ENCODE peak calls at places on chromosomes 13 and 19, in nine cellular contexts. A is IMR-90; D is Caco-2; R is thoracic aorta; M is cardiac muscle cell; T is tibial artery; Q is ascending aorta; V is transverse colon; K is CD8-positive, alpha-beta memory T cell. G is an unnamed sample. For H3K4me1, the result is how much of the 10 kb centered on the place peaks cover.

GRCh38 chr19:50555447-50556235 is 12.6 kb downstream of the LRRC4B start:
- DNase-seq in V (no peak), T (no peak), Q (no peak), A (no peak), M (peak), R (no peak), D (peak), K (no peak), G (no peak)

GRCh38 chr13:98215508-98215907 is 38.4 kb upstream of the RNF113B start:
- DNase-seq in D (no peak), R (no peak), K (no peak), A (no peak), M (no peak), T (no peak), Q (no peak), V (no peak), G (no peak)

GRCh38 chr19:55353803-55354697 is 469 bp downstream of the COX6B2 start:
- DNase-seq in M (peak), K (peak), A (peak), R (no peak), T (no peak), Q (peak), V (peak), D (peak), G (peak)

GRCh38 chr19:32154418-32154817 is 191.0 kb upstream of the ZNF507 start:
- DNase-seq in V (no peak), M (no peak), A (no peak), T (no peak), D (no peak), K (no peak), Q (no peak), R (no peak), G (no peak)

GRCh38 chr19:13430790-13431582 is 75.3 kb downstream of the CACNA1A start:
- DNase-seq in M (peak), A (peak), V (peak), T (no peak), K (peak), Q (no peak), D (peak), R (no peak), G (no peak)

GRCh38 chr13:70088926-70089325 is 18.7 kb upstream of the ATXN8OS start:
- DNase-seq in T (no peak), Q (no peak), R (no peak), A (no peak), K (no peak), M (no peak), D (no peak), V (no peak), G (no peak)

GRCh38 chr13:40552895-40553294 is 113.5 kb downstream of the FOXO1 start:
- DNase-seq in R (no peak), K (no peak), T (no peak), Q (no peak), D (peak), A (no peak), M (no peak), V (no peak), G (no peak)

GRCh38 chr13:110812869-110813645 is 99.6 kb downstream of the ING1 start:
- DNase-seq in K (no peak), Q (no peak), V (no peak), D (no peak), M (no peak), A (no peak), T (peak), R (no peak), G (no peak)

GRCh38 chr13:40635315-40635995 is 31.0 kb downstream of the FOXO1 start:
- DNase-seq in R (no peak), A (no peak), Q (no peak), D (no peak), T (no peak), K (no peak), V (no peak), M (no peak), G (no peak)

GRCh38 chr19:36136975-36137686 is 2.7 kb upstream of the CAPNS1 start:
- DNase-seq in R (peak), Q (peak), D (no peak), M (no peak), V (peak), T (peak), A (peak), K (no peak), G (no peak)

GRCh38 chr13:97913206-97913605 is 40.3 kb upstream of the IPO5 start:
- DNase-seq in M (no peak), V (no peak), K (no peak), A (no peak), Q (no peak), R (no peak), T (no peak), D (no peak), G (no peak)

GRCh38 chr19:52695996-52696395 is 38.8 kb downstream of the ZNF611 start:
- DNase-seq in Q (no peak), A (no peak), D (no peak), V (no peak), M (no peak), R (no peak), T (no peak), K (no peak), G (no peak)

GRCh38 chr19:31264379-31264778 is 84.9 kb downstream of the TSHZ3 start:
- DNase-seq in V (no peak), Q (peak), K (no peak), D (no peak), M (no peak), T (peak), R (no peak), A (no peak), G (peak)

GRCh38 chr13:94390881-94391280 is 88.6 kb downstream of the DCT start:
- DNase-seq in K (no peak), R (no peak), Q (no peak), D (no peak), T (no peak), A (peak), V (no peak), M (no peak), G (no peak)

GRCh38 chr19:46373573-46374359 is 26.9 kb downstream of the PPP5C start:
- DNase-seq in M (no peak), D (peak), T (peak), A (peak), Q (peak), V (peak), K (no peak), R (peak), G (peak)

GRCh38 chr13:19362946-19363510 is 181.4 kb upstream of the TUBA3C start:
- DNase-seq in Q (no peak), R (no peak), V (no peak), D (no peak), T (no peak), A (no peak), K (no peak), M (no peak), G (no peak)

GRCh38 chr13:20472531-20472930 is 53.1 kb downstream of the CRYL1 start:
- DNase-seq in V (no peak), K (no peak), D (no peak), M (no peak), Q (no peak), R (no peak), T (no peak), A (no peak), G (no peak)

GRCh38 chr13:50552424-50552966 is 291.0 kb downstream of the DLEU7 start:
- DNase-seq in R (no peak), M (no peak), A (no peak), Q (no peak), T (no peak), D (no peak), K (no peak), V (no peak), G (no peak)

GRCh38 chr13:99123101-99124045 is 77.3 kb upstream of the UBAC2 start:
- DNase-seq in T (no peak), R (no peak), V (no peak), M (no peak), D (no peak), A (peak), Q (no peak), K (no peak), G (no peak)

GRCh38 chr19:38274734-38275133 is 10.4 kb downstream of the SPINT2 start:
- DNase-seq in T (no peak), K (no peak), M (peak), D (no peak), R (no peak), Q (no peak), V (peak), A (no peak), G (no peak)

GRCh38 chr19:18470153-18470552 is 32.2 kb upstream of the ISYNA1 start:
- DNase-seq in D (peak), A (no peak), R (no peak), K (no peak), Q (no peak), T (no peak), M (peak), V (no peak), G (no peak)

GRCh38 chr13:112724788-112725345 is 35.0 kb downstream of the ATP11A start:
- DNase-seq in A (no peak), T (no peak), R (no peak), D (no peak), V (no peak), M (no peak), Q (no peak), K (no peak), G (no peak)
- H3K4me1 ChIP-seq in A (under half), T (under half), R (under half), D (half or more), V (under half), M (half or more), Q (under half), K (under half), G (under half)

GRCh38 chr13:31625115-31625514 is 114.2 kb upstream of the RXFP2 start:
- DNase-seq in A (no peak), M (no peak), Q (no peak), V (no peak), R (no peak), D (no peak), K (no peak), T (no peak), G (no peak)
- H3K4me1 ChIP-seq in A (under half), M (under half), Q (under half), V (under half), R (under half), D (under half), K (under half), T (under half), G (under half)

DNA sequence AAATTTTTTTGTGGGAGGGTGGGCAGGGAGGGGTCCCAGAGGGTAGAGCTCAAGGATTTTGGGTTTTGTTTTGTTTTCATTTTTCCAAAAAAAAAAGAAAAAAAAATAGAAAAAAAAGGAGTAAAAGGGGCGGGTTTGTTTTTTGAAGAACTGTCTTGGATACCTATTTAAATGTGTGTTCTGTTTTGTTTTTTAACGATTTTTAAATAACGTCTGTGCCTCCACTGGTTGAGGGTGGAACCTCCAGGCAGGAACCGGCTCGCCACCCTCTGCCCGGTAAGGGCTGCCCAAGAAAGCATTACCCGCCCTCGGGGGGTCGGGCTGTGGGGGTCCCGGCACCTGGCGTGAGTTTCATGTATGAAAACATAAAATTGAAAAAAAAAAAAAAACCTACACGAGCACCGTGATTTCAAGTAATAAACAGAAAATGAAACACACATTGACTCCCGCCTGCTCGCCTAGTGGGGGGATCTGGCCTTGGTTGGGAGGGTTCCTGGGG is 10.4 kb downstream of the MIDN start:
- DNase-seq in M (no peak), T (no peak), V (no peak), Q (no peak), A (no peak), K (no peak), D (no peak), R (no peak), G (no peak)
- H3K4me1 ChIP-seq in M (under half), T (half or more), V (half or more), Q (under half), A (half or more), K (half or more), D (half or more), R (half or more), G (half or more)

DNA sequence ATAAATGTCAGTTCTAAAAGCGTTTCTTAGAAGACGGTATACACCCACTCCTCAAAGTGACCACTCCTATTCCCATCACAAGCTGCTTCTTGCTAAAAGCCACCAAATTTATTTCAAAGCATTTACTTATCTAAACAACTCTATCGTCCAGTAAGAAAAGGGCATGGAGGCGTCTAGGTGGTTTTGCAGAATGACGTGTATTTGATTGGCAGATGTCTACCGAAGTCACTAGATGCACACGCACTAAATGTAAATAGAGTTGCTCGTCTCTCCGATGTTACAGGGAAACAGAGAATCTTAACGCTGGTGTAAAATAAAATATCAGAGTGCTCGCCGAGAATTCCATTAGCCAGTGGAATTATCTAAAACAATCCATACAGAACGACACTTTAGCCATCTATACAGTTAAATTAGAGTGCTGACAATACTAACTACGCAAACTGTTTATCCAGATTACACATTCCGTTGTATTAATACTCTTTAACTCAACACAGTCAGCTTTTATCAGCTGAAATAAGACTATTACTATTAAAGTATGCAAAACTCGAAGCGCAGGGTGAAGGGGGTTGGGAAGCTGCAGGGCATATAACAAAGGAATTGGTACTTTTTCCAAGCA is 1.9 kb downstream of the KLF12 start:
- DNase-seq in D (no peak), K (no peak), V (no peak), M (no peak), Q (no peak), R (no peak), A (peak), T (no peak), G (no peak)
- H3K4me1 ChIP-seq in D (under half), K (under half), V (under half), M (under half), Q (under half), R (under half), A (under half), T (under half), G (under half)

GRCh38 chr19:4061683-4062575 is 4.8 kb downstream of the ZBTB7A start:
- DNase-seq in Q (no peak), T (no peak), V (peak), A (no peak), K (no peak), D (peak), R (no peak), M (no peak), G (peak)
- H3K4me1 ChIP-seq in Q (under half), T (half or more), V (half or more), A (under half), K (half or more), D (under half), R (half or more), M (under half), G (half or more)

GRCh38 chr13:109226631-109227030 is 559.8 kb downstream of the IRS2 start:
- DNase-seq in D (no peak), K (no peak), V (no peak), T (no peak), M (no peak), A (no peak), R (no peak), Q (no peak), G (no peak)

GRCh38 chr13:109231853-109232252 is 554.5 kb downstream of the IRS2 start:
- DNase-seq in R (no peak), M (no peak), D (no peak), V (no peak), K (no peak), T (no peak), A (no peak), Q (no peak), G (no peak)

GRCh38 chr13:109228211-109228610 is 558.2 kb downstream of the IRS2 start:
- DNase-seq in D (no peak), M (no peak), R (no peak), V (no peak), A (no peak), Q (no peak), K (no peak), T (no peak), G (no peak)

GRCh38 chr13:109224033-109224432 is 562.4 kb downstream of the IRS2 start:
- DNase-seq in K (no peak), R (no peak), M (no peak), V (no peak), A (no peak), D (no peak), Q (no peak), T (no peak), G (no peak)

DNA sequence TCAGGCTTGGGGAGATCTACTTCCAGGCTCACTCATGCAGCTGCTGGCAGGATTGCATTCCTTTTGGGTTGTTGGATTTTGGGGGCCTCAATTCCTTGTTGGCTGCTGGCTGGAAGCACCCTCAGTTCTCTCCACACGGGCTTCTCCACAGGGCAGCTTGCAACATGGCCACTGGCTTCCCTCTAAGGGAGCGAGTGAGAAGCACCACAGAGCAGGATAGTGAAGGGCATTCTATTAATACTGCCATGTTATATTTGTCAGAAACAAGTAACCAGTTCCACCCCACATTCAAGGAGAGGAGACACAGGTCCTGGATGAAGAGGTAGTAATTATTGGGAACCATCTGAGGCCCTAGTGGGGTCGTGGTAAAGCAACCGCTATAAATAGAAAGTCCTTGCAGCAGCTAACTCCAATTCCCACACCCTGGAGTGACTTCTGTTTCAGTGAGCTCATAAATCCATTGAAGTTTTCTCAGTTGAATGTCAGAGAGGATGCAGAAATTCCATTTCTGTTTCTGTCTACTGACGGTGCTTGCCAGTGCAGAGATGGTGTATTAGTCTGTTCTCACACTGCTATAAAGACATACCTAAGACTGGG is 558.9 kb downstream of the IRS2 start:
- DNase-seq in M (no peak), A (no peak), K (no peak), D (no peak), T (no peak), Q (no peak), R (no peak), V (no peak), G (no peak)
- H3K4me1 ChIP-seq in M (under half), A (under half), K (under half), D (under half), T (under half), Q (under half), R (under half), V (under half), G (under half)

GRCh38 chr13:100365678-100366077 is 222.9 kb downstream of the GGACT start:
- DNase-seq in K (no peak), T (no peak), V (no peak), A (peak), M (no peak), D (no peak), R (no peak), Q (no peak), G (no peak)
- H3K4me1 ChIP-seq in K (under half), T (under half), V (under half), A (under half), M (under half), D (under half), R (under half), Q (under half), G (under half)

G was measured in uterus.